ENCODE peak calls at places on chromosomes 4 and X, in six cellular contexts. W, F, A, I, U and L are unnamed samples.

GRCh38 chr4:20464381-20464780 is 212.7 kb downstream of the SLIT2 start:
- DNase-seq in W (no peak), F (no peak), A (no peak), I (no peak), U (no peak), L (no peak)

GRCh38 chr4:102687373-102687981 is 73.3 kb downstream of the MANBA start:
- DNase-seq in W (no peak), F (no peak), A (no peak), I (peak; percentile 9), U (no peak), L (no peak)

GRCh38 chr4:94419956-94420355 is 31.8 kb upstream of the PDLIM5 start:
- DNase-seq in W (no peak), F (no peak), A (no peak), I (no peak), U (no peak), L (no peak)

GRCh38 chr4:7394681-7395451 is 39.9 kb downstream of the PSAPL1 start:
- DNase-seq in W (no peak), F (no peak), A (no peak), I (no peak), U (peak; percentile 21), L (no peak)

GRCh38 chr4:84958434-84958833 is 8.1 kb downstream of the WDFY3 start:
- DNase-seq in W (no peak), F (no peak), A (no peak), I (no peak), U (no peak), L (no peak)

GRCh38 chr4:177064116-177064515 is 245.6 kb upstream of the NEIL3 start:
- DNase-seq in W (no peak), F (no peak), A (no peak), I (no peak), U (no peak), L (no peak)

GRCh38 chrX:46295963-46296362 is 249.3 kb downstream of the ZNF674 start:
- DNase-seq in W (no peak), F (no peak), A (no peak), I (no peak), U (no peak), L (no peak)

GRCh38 chr4:156251373-156252065 is 297.9 kb upstream of the CTSO start:
- DNase-seq in W (no peak), F (no peak), A (no peak), I (no peak), U (no peak), L (no peak)

GRCh38 chrX:77160301-77160700 is 286.9 kb upstream of the FGF16 start:
- DNase-seq in W (no peak), F (no peak), A (no peak), I (no peak), U (no peak), L (no peak)

GRCh38 chr4:73481356-73481755 is at the start of gene AFM:
- DNase-seq in W (no peak), F (no peak), A (no peak), I (no peak), U (no peak), L (no peak)

GRCh38 chrX:153739754-153740486 is 15.3 kb downstream of the ABCD1 start:
- DNase-seq in W (no peak), F (no peak), A (no peak), I (no peak), U (no peak), L (no peak)

GRCh38 chr4:121696641-121697461 is at the start of gene ANXA5:
- DNase-seq in W (peak; percentile 7), F (peak; percentile 90), A (peak; percentile 76), I (peak; percentile 53), U (peak; percentile 94), L (peak; percentile 62)

GRCh38 chrX:111100191-111100590 is 4.2 kb downstream of the PAK3 start:
- DNase-seq in W (peak; percentile 8), F (peak; percentile 77), A (peak; percentile 24), I (no peak), U (no peak), L (no peak)

GRCh38 chr4:170374770-170375169 is 285.0 kb upstream of the AADAT start:
- DNase-seq in W (no peak), F (peak; percentile 11), A (no peak), I (no peak), U (no peak), L (no peak)

GRCh38 chr4:145878501-145879435 is 59.9 kb downstream of the ZNF827 start:
- DNase-seq in W (no peak), F (no peak), A (no peak), I (no peak), U (no peak), L (no peak)

GRCh38 chrX:70132877-70133302 is 357 bp upstream of the IGBP1 start:
- DNase-seq in W (peak; percentile 46), F (no peak), A (no peak), I (no peak), U (no peak), L (no peak)

GRCh38 chr4:69760455-69760854 is at the start of gene SULT1B1:
- DNase-seq in W (no peak), F (no peak), A (no peak), I (no peak), U (no peak), L (no peak)

GRCh38 chr4:128517096-128517738 is 229.6 kb upstream of the PGRMC2 start:
- DNase-seq in W (peak; percentile 38), F (no peak), A (no peak), I (no peak), U (no peak), L (no peak)

GRCh38 chr4:132901224-132901623 is 247.9 kb upstream of the PCDH10 start:
- DNase-seq in W (no peak), F (no peak), A (no peak), I (no peak), U (no peak), L (no peak)

GRCh38 chr4:109332926-109333464 is 30.5 kb upstream of the COL25A1 start:
- DNase-seq in W (no peak), F (no peak), A (no peak), I (no peak), U (no peak), L (no peak)